ENCODE peak calls at places on chromosomes 4 and X, in four cellular contexts. W, Q, I and A are unnamed samples.

GRCh38 chr4:176274441-176274840 is 5.4 kb upstream of the ASB5 start:
- DNase-seq in W (peak), Q (peak), I (no peak), A (peak)

GRCh38 chr4:67746797-67747495 is 7.2 kb downstream of the GNRHR start:
- DNase-seq in W (peak), Q (peak), I (peak), A (no peak)

GRCh38 chr4:182280439-182281111 is 37.4 kb downstream of the TENM3 start:
- DNase-seq in W (peak), Q (no peak), I (no peak), A (no peak)

GRCh38 chr4:3491681-3492405 is 28.7 kb downstream of the DOK7 start:
- DNase-seq in W (peak), Q (no peak), I (no peak), A (peak)

GRCh38 chr4:128228778-128229457 is 58.7 kb downstream of the PGRMC2 start:
- DNase-seq in W (no peak), Q (no peak), I (no peak), A (no peak)

GRCh38 chr4:3522651-3523050 is 9.6 kb downstream of the LRPAP1 start:
- DNase-seq in W (no peak), Q (no peak), I (no peak), A (no peak)

GRCh38 chr4:87243426-87244053 is 23.1 kb upstream of the KLHL8 start:
- DNase-seq in W (no peak), Q (peak), I (peak), A (no peak)

GRCh38 chr4:120801171-120801758 is 121.3 kb downstream of the PRDM5 start:
- DNase-seq in W (peak), Q (no peak), I (no peak), A (peak)

GRCh38 chr4:122776916-122777315 is 44.4 kb downstream of the BBS12 start:
- DNase-seq in W (no peak), Q (no peak), I (no peak), A (no peak)

GRCh38 chrX:9651737-9652136 is 113.9 kb downstream of the GPR143 start:
- DNase-seq in W (peak), Q (no peak), I (no peak), A (no peak)

GRCh38 chr4:72951628-72952027 is 117.9 kb downstream of the COX18 start:
- DNase-seq in W (peak), Q (peak), I (no peak), A (no peak)

GRCh38 chrX:149993989-149994388 is 55.7 kb upstream of the EOLA2 start:
- DNase-seq in W (no peak), Q (no peak), I (no peak), A (no peak)

GRCh38 chrX:117860517-117860916 is 256.1 kb downstream of the KLHL13 start:
- DNase-seq in W (no peak), Q (no peak), I (no peak), A (no peak)

GRCh38 chr4:89767924-89768323 is 69.0 kb downstream of the SNCA start:
- DNase-seq in W (no peak), Q (no peak), I (no peak), A (no peak)

GRCh38 chr4:186900232-186900900 is 176.7 kb upstream of the FAT1 start:
- DNase-seq in W (peak), Q (peak), I (no peak), A (peak)

GRCh38 chrX:105711805-105712204 is 110.5 kb upstream of the NRK start:
- DNase-seq in W (no peak), Q (no peak), I (no peak), A (no peak)

GRCh38 chrX:38156838-38157237 is 63.8 kb downstream of the SRPX start:
- DNase-seq in W (no peak), Q (no peak), I (no peak), A (no peak)

GRCh38 chrX:373641-374471 is 12.9 kb downstream of the PPP2R3B start:
- DNase-seq in W (peak), Q (peak), I (peak), A (peak)

GRCh38 chrX:154002215-154002719 is 17.4 kb downstream of the IRAK1 start:
- DNase-seq in W (peak), Q (peak), I (no peak), A (peak)

GRCh38 chr4:85756938-85757337 is 282.0 kb downstream of the ARHGAP24 start:
- DNase-seq in W (peak), Q (peak), I (peak), A (peak)

GRCh38 chrX:69109706-69110635 is 55.3 kb downstream of the PJA1 start:
- DNase-seq in W (peak), Q (peak), I (no peak), A (peak)

GRCh38 chr4:11748169-11748872 is 319.6 kb upstream of the HS3ST1 start:
- DNase-seq in W (peak), Q (peak), I (no peak), A (peak)

GRCh38 chrX:24759786-24760185 is 66.1 kb downstream of the POLA1 start:
- DNase-seq in W (no peak), Q (no peak), I (no peak), A (no peak)

GRCh38 chr4:102506523-102506922 is 5.4 kb downstream of the NFKB1 start:
- DNase-seq in W (no peak), Q (no peak), I (no peak), A (no peak)

GRCh38 chr4:38306482-38307071 is 346.4 kb downstream of the PTTG2 start:
- DNase-seq in W (no peak), Q (no peak), I (no peak), A (peak)

GRCh38 chr4:69322055-69322454 is 41.8 kb downstream of the UGT2B28 start:
- DNase-seq in W (peak), Q (no peak), I (no peak), A (peak)

DNA sequence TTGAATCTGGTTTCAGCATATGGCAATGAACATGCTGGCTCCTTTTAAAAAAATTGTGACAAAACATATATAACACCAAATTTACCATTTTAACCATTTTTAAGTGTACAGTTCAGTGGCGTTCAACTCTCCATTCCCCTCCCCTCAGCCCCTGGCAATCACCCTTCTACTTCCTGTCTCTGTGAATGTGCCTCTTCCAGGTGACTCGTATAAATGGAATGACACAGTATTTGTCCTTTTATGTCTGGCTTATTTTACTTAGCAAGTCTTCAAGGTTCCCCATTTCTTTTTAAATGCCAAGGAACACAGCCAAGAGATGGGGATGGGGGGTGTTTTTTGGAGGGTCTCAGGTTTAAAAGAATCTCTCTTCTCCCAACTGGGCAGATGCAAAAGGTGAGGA is 35.4 kb upstream of the BCLAF3 start:
- DNase-seq in W (peak), Q (peak), I (no peak), A (no peak)
- TF ChIP-seq CTCF in W (no peak), Q (no peak), I (no peak), A (no peak)

DNA sequence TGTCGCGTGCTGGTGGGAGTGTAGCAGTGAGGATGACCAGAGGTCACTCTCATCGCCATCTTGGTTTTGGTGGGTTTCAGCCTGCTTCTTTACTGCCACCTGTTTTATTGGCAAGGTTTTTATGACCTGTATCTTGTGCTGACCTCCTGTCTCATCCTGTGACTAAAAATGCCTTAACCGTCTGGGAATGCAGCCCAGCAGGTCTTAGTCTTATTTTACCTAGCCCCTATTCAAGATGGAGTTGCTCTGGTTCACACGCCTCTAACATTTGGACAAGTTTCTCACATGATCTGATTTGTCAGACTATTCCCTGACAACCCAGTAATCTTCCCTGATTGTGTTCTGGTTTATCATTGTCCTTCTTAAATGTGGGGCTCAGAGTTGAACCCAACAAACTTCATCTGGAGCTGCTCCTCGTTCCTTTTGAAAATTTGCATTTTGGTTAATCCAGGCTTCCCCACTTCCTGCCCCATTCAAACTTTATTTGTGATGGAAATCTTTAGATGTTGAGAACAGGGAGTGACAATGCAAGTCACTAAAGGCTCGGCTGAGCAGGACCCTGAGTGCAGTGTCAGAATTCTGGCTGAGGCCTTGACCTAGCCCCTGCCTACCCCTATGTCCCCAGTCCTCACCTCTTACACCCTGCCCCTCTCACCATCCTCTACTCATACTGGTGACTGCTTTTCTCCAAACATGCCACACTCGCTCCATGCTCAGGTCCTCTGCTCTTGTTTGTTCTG is 226.8 kb downstream of the STIM2 start:
- DNase-seq in W (no peak), Q (no peak), I (no peak), A (no peak)
- H3K27ac ChIP-seq in W (no peak), Q (no peak), I (no peak), A (no peak)

DNA sequence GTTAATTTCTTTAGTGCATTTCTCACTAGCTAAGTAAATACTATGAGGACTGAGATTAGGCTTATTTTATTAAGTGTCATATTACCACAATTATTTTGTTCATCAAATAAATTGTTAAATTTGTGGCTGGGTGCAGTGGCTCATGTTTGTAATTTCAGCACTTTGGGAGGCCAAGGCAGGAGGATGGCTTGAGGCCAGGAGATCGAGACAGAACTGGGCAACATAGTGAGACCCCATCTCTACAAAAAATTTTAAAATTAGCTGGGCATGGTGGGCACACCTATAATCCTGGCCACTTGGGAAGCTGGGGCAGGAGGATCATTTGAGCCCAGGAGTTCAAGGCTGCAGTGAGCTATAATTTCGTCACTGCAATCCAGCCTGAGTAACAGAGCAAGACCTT is 6.8 kb downstream of the SEC24D start:
- DNase-seq in W (no peak), Q (no peak), I (no peak), A (no peak)
- H3K4me2 ChIP-seq in W (no peak), Q (no peak), I (no peak), A (no peak)

GRCh38 chr4:17718471-17718870 is 63.0 kb downstream of the FAM184B start:
- DNase-seq in W (no peak), Q (no peak), I (no peak), A (no peak)
- TF ChIP-seq CTCF in W (no peak), Q (no peak), I (no peak), A (no peak)